ENCODE peak calls at places on chromosomes 6 and 20, in ten cellular contexts. One of them, this sample, is unnamed.

GRCh38 chr6:25038300-25038699 is 102.5 kb upstream of the RIPOR2 start:
- DNase-seq in aorta: no peak
- DNase-seq in NAMALWA: no peak
- DNase-seq in HL-60: no peak
- DNase-seq in NCI-H774: no peak
- DNase-seq in ELF-1: no peak
- DNase-seq in HS-27A: no peak
- DNase-seq in B cell: no peak
- DNase-seq in T-helper 2 cell: no peak
- DNase-seq in Right ventricle myocardium superior: no peak
- DNase-seq in this sample: no peak

GRCh38 chr20:46089076-46089337 is 755 bp downstream of the NCOA5 start:
- DNase-seq in aorta: no peak
- DNase-seq in NAMALWA: no peak
- DNase-seq in HL-60: peak; percentile 61
- DNase-seq in NCI-H774: no peak
- DNase-seq in ELF-1: no peak
- DNase-seq in HS-27A: no peak
- DNase-seq in B cell: no peak
- DNase-seq in T-helper 2 cell: no peak
- DNase-seq in Right ventricle myocardium superior: no peak
- DNase-seq in this sample: no peak

GRCh38 chr20:7859371-7859802 is 80.9 kb downstream of the HAO1 start:
- DNase-seq in aorta: no peak
- DNase-seq in NAMALWA: peak; percentile 80
- DNase-seq in HL-60: peak; percentile 1
- DNase-seq in NCI-H774: peak; percentile 59
- DNase-seq in ELF-1: no peak
- DNase-seq in HS-27A: no peak
- DNase-seq in B cell: no peak
- DNase-seq in T-helper 2 cell: no peak
- DNase-seq in Right ventricle myocardium superior: no peak
- DNase-seq in this sample: no peak

GRCh38 chr20:44648579-44648978 is 2.9 kb downstream of the ADA start:
- DNase-seq in aorta: no peak
- DNase-seq in NAMALWA: peak; percentile 37
- DNase-seq in HL-60: no peak
- DNase-seq in NCI-H774: no peak
- DNase-seq in ELF-1: peak; percentile 50
- DNase-seq in HS-27A: no peak
- DNase-seq in B cell: no peak
- DNase-seq in T-helper 2 cell: no peak
- DNase-seq in Right ventricle myocardium superior: no peak
- DNase-seq in this sample: no peak

GRCh38 chr6:7389162-7389450 is 436 bp downstream of the CAGE1 start:
- DNase-seq in aorta: no peak
- DNase-seq in NAMALWA: no peak
- DNase-seq in HL-60: no peak
- DNase-seq in NCI-H774: no peak
- DNase-seq in ELF-1: no peak
- DNase-seq in HS-27A: no peak
- DNase-seq in B cell: no peak
- DNase-seq in T-helper 2 cell: no peak
- DNase-seq in Right ventricle myocardium superior: no peak
- DNase-seq in this sample: no peak

GRCh38 chr6:121520337-121521163 is 85.1 kb downstream of the GJA1 start:
- DNase-seq in aorta: no peak
- DNase-seq in NAMALWA: no peak
- DNase-seq in HL-60: no peak
- DNase-seq in NCI-H774: no peak
- DNase-seq in ELF-1: no peak
- DNase-seq in HS-27A: peak; percentile 92
- DNase-seq in B cell: no peak
- DNase-seq in T-helper 2 cell: no peak
- DNase-seq in Right ventricle myocardium superior: no peak
- DNase-seq in this sample: no peak

GRCh38 chr20:1875762-1876161 is 19.4 kb upstream of the SIRPA start:
- DNase-seq in aorta: no peak
- DNase-seq in NAMALWA: no peak
- DNase-seq in HL-60: no peak
- DNase-seq in NCI-H774: no peak
- DNase-seq in ELF-1: peak; percentile 91
- DNase-seq in HS-27A: no peak
- DNase-seq in B cell: no peak
- DNase-seq in T-helper 2 cell: no peak
- DNase-seq in Right ventricle myocardium superior: no peak
- DNase-seq in this sample: no peak

GRCh38 chr6:161748535-161749386 is 474.9 kb upstream of the AGPAT4 start:
- DNase-seq in aorta: no peak
- DNase-seq in NAMALWA: peak; percentile 56
- DNase-seq in HL-60: no peak
- DNase-seq in NCI-H774: peak; percentile 9
- DNase-seq in ELF-1: peak; percentile 91
- DNase-seq in HS-27A: no peak
- DNase-seq in B cell: no peak
- DNase-seq in T-helper 2 cell: no peak
- DNase-seq in Right ventricle myocardium superior: peak; percentile 55
- DNase-seq in this sample: no peak

GRCh38 chr20:34891166-34892062 is 15.0 kb downstream of the ACSS2 start:
- DNase-seq in aorta: no peak
- DNase-seq in NAMALWA: no peak
- DNase-seq in HL-60: peak; percentile 67
- DNase-seq in NCI-H774: no peak
- DNase-seq in ELF-1: no peak
- DNase-seq in HS-27A: no peak
- DNase-seq in B cell: no peak
- DNase-seq in T-helper 2 cell: no peak
- DNase-seq in Right ventricle myocardium superior: no peak
- DNase-seq in this sample: no peak

GRCh38 chr6:125267806-125268523 is 33.8 kb downstream of the HDDC2 start:
- DNase-seq in aorta: peak; percentile 51
- DNase-seq in NAMALWA: no peak
- DNase-seq in HL-60: no peak
- DNase-seq in NCI-H774: no peak
- DNase-seq in ELF-1: no peak
- DNase-seq in HS-27A: no peak
- DNase-seq in B cell: no peak
- DNase-seq in T-helper 2 cell: no peak
- DNase-seq in Right ventricle myocardium superior: no peak
- DNase-seq in this sample: no peak

GRCh38 chr20:45359406-45360148 is 3.4 kb upstream of the SYS1 start:
- DNase-seq in aorta: no peak
- DNase-seq in NAMALWA: no peak
- DNase-seq in HL-60: no peak
- DNase-seq in NCI-H774: no peak
- DNase-seq in ELF-1: peak; percentile 86
- DNase-seq in HS-27A: no peak
- DNase-seq in B cell: no peak
- DNase-seq in T-helper 2 cell: no peak
- DNase-seq in Right ventricle myocardium superior: no peak
- DNase-seq in this sample: peak; percentile 72

GRCh38 chr6:170597278-170597677 is 12.8 kb upstream of the PDCD2 start:
- DNase-seq in aorta: no peak
- DNase-seq in NAMALWA: no peak
- DNase-seq in HL-60: no peak
- DNase-seq in NCI-H774: no peak
- DNase-seq in ELF-1: no peak
- DNase-seq in HS-27A: no peak
- DNase-seq in B cell: no peak
- DNase-seq in T-helper 2 cell: no peak
- DNase-seq in Right ventricle myocardium superior: no peak
- DNase-seq in this sample: no peak

GRCh38 chr6:25959890-25960531 is 2.6 kb upstream of the TRIM38 start:
- DNase-seq in aorta: no peak
- DNase-seq in NAMALWA: no peak
- DNase-seq in HL-60: no peak
- DNase-seq in NCI-H774: no peak
- DNase-seq in ELF-1: no peak
- DNase-seq in HS-27A: no peak
- DNase-seq in B cell: no peak
- DNase-seq in T-helper 2 cell: no peak
- DNase-seq in Right ventricle myocardium superior: no peak
- DNase-seq in this sample: no peak

GRCh38 chr6:41536884-41537347 is 9.3 kb upstream of the FOXP4 start:
- DNase-seq in aorta: no peak
- DNase-seq in NAMALWA: no peak
- DNase-seq in HL-60: peak; percentile 50
- DNase-seq in NCI-H774: peak; percentile 80
- DNase-seq in ELF-1: no peak
- DNase-seq in HS-27A: no peak
- DNase-seq in B cell: no peak
- DNase-seq in T-helper 2 cell: no peak
- DNase-seq in Right ventricle myocardium superior: peak; percentile 49
- DNase-seq in this sample: no peak

GRCh38 chr20:10447028-10447427 is 11.9 kb downstream of the SLX4IP start:
- DNase-seq in aorta: no peak
- DNase-seq in NAMALWA: peak; percentile 78
- DNase-seq in HL-60: peak; percentile 70
- DNase-seq in NCI-H774: no peak
- DNase-seq in ELF-1: no peak
- DNase-seq in HS-27A: peak; percentile 39
- DNase-seq in B cell: peak; percentile 42
- DNase-seq in T-helper 2 cell: no peak
- DNase-seq in Right ventricle myocardium superior: no peak
- DNase-seq in this sample: no peak

GRCh38 chr6:1131285-1132079 is 180.4 kb upstream of the FOXQ1 start:
- DNase-seq in aorta: no peak
- DNase-seq in NAMALWA: no peak
- DNase-seq in HL-60: no peak
- DNase-seq in NCI-H774: no peak
- DNase-seq in ELF-1: no peak
- DNase-seq in HS-27A: peak; percentile 26
- DNase-seq in B cell: no peak
- DNase-seq in T-helper 2 cell: no peak
- DNase-seq in Right ventricle myocardium superior: no peak
- DNase-seq in this sample: no peak

GRCh38 chr20:48139262-48140041 is 354.2 kb upstream of the SULF2 start:
- DNase-seq in aorta: peak; percentile 17
- DNase-seq in NAMALWA: no peak
- DNase-seq in HL-60: no peak
- DNase-seq in NCI-H774: no peak
- DNase-seq in ELF-1: no peak
- DNase-seq in HS-27A: no peak
- DNase-seq in B cell: no peak
- DNase-seq in T-helper 2 cell: no peak
- DNase-seq in Right ventricle myocardium superior: no peak
- DNase-seq in this sample: no peak

GRCh38 chr6:77034161-77034560 is 429.1 kb downstream of the HTR1B start:
- DNase-seq in aorta: no peak
- DNase-seq in NAMALWA: no peak
- DNase-seq in HL-60: no peak
- DNase-seq in NCI-H774: no peak
- DNase-seq in ELF-1: peak; percentile 38
- DNase-seq in HS-27A: peak; percentile 83
- DNase-seq in B cell: no peak
- DNase-seq in T-helper 2 cell: no peak
- DNase-seq in Right ventricle myocardium superior: no peak
- DNase-seq in this sample: no peak

GRCh38 chr20:5535211-5535756 is 214.9 kb upstream of the SHLD1 start:
- DNase-seq in aorta: no peak
- DNase-seq in NAMALWA: no peak
- DNase-seq in HL-60: peak; percentile 96
- DNase-seq in NCI-H774: no peak
- DNase-seq in ELF-1: no peak
- DNase-seq in HS-27A: no peak
- DNase-seq in B cell: no peak
- DNase-seq in T-helper 2 cell: no peak
- DNase-seq in Right ventricle myocardium superior: no peak
- DNase-seq in this sample: no peak

GRCh38 chr6:100464162-100464851 is 414 bp downstream of the SIM1 start:
- DNase-seq in aorta: peak; percentile 70
- DNase-seq in NAMALWA: no peak
- DNase-seq in HL-60: no peak
- DNase-seq in NCI-H774: no peak
- DNase-seq in ELF-1: peak; percentile 55
- DNase-seq in HS-27A: no peak
- DNase-seq in B cell: no peak
- DNase-seq in T-helper 2 cell: no peak
- DNase-seq in Right ventricle myocardium superior: no peak
- DNase-seq in this sample: no peak

GRCh38 chr20:49706548-49707517 is 6.8 kb downstream of the B4GALT5 start:
- DNase-seq in aorta: no peak
- DNase-seq in NAMALWA: no peak
- DNase-seq in HL-60: peak; percentile 46
- DNase-seq in NCI-H774: no peak
- DNase-seq in ELF-1: no peak
- DNase-seq in HS-27A: no peak
- DNase-seq in B cell: no peak
- DNase-seq in T-helper 2 cell: no peak
- DNase-seq in Right ventricle myocardium superior: no peak
- DNase-seq in this sample: no peak

GRCh38 chr6:89411269-89412070 is 603 bp downstream of the RRAGD start:
- DNase-seq in aorta: peak; percentile 84
- DNase-seq in NAMALWA: peak; percentile 66
- DNase-seq in HL-60: no peak
- DNase-seq in NCI-H774: peak; percentile 58
- DNase-seq in ELF-1: peak; percentile 56
- DNase-seq in HS-27A: no peak
- DNase-seq in B cell: no peak
- DNase-seq in T-helper 2 cell: peak; percentile 9
- DNase-seq in Right ventricle myocardium superior: peak; percentile 61
- DNase-seq in this sample: peak; percentile 64

GRCh38 chr6:130240232-130240631 is 17.5 kb upstream of the SAMD3 start:
- DNase-seq in aorta: no peak
- DNase-seq in NAMALWA: no peak
- DNase-seq in HL-60: no peak
- DNase-seq in NCI-H774: no peak
- DNase-seq in ELF-1: no peak
- DNase-seq in HS-27A: peak; percentile 46
- DNase-seq in B cell: no peak
- DNase-seq in T-helper 2 cell: no peak
- DNase-seq in Right ventricle myocardium superior: no peak
- DNase-seq in this sample: no peak

GRCh38 chr6:12160350-12160749 is 129.8 kb upstream of the EDN1 start:
- DNase-seq in aorta: no peak
- DNase-seq in NAMALWA: no peak
- DNase-seq in HL-60: no peak
- DNase-seq in NCI-H774: no peak
- DNase-seq in ELF-1: no peak
- DNase-seq in HS-27A: no peak
- DNase-seq in B cell: no peak
- DNase-seq in T-helper 2 cell: no peak
- DNase-seq in Right ventricle myocardium superior: no peak
- DNase-seq in this sample: no peak

GRCh38 chr6:124203106-124203811 is 399.6 kb downstream of the NKAIN2 start:
- DNase-seq in aorta: no peak
- DNase-seq in NAMALWA: no peak
- DNase-seq in HL-60: no peak
- DNase-seq in NCI-H774: no peak
- DNase-seq in ELF-1: no peak
- DNase-seq in HS-27A: no peak
- DNase-seq in B cell: no peak
- DNase-seq in T-helper 2 cell: no peak
- DNase-seq in Right ventricle myocardium superior: no peak
- DNase-seq in this sample: no peak

GRCh38 chr6:36492621-36493020 is 49.8 kb downstream of the KCTD20 start:
- DNase-seq in aorta: no peak
- DNase-seq in NAMALWA: no peak
- DNase-seq in HL-60: peak; percentile 25
- DNase-seq in NCI-H774: no peak
- DNase-seq in ELF-1: no peak
- DNase-seq in HS-27A: no peak
- DNase-seq in B cell: no peak
- DNase-seq in T-helper 2 cell: no peak
- DNase-seq in Right ventricle myocardium superior: no peak
- DNase-seq in this sample: no peak

GRCh38 chr6:98946266-98946817 is 1.4 kb downstream of the FBXL4 start:
- DNase-seq in aorta: no peak
- DNase-seq in NAMALWA: no peak
- DNase-seq in HL-60: no peak
- DNase-seq in NCI-H774: no peak
- DNase-seq in ELF-1: no peak
- DNase-seq in HS-27A: no peak
- DNase-seq in B cell: no peak
- DNase-seq in T-helper 2 cell: no peak
- DNase-seq in Right ventricle myocardium superior: no peak
- DNase-seq in this sample: no peak

GRCh38 chr20:45041464-45042337 is 59.2 kb downstream of the KCNS1 start:
- DNase-seq in aorta: no peak
- DNase-seq in NAMALWA: no peak
- DNase-seq in HL-60: no peak
- DNase-seq in NCI-H774: peak; percentile 22
- DNase-seq in ELF-1: peak; percentile 26
- DNase-seq in HS-27A: no peak
- DNase-seq in B cell: no peak
- DNase-seq in T-helper 2 cell: no peak
- DNase-seq in Right ventricle myocardium superior: no peak
- DNase-seq in this sample: no peak